ENCODE peak calls at places on chromosome 14, in ten cellular contexts. O is stromal cell of bone marrow, H is GM19239, G is NCI-H1417, Y is upper lobe of right lung, T is caudate nucleus, F is GM13976, U is right lobe of liver, S is cardiac muscle cell, L is GM04503. A is an unnamed sample.
A peak's percentile ranks its signal among the peaks of the same experiment; 100 is the strongest.

GRCh38 chr14:39431416-39432178 is 636 bp downstream of the FBXO33 start:
- DNase-seq in O (no peak), T (peak; percentile 49), F (peak; percentile 48), H (no peak), L (no peak), Y (peak; percentile 80), U (peak; percentile 60), G (peak; percentile 79), S (peak; percentile 80), A (no peak)

GRCh38 chr14:94974422-94974821 is 182.9 kb downstream of the DICER1 start:
- DNase-seq in F (no peak), T (no peak), U (no peak), G (no peak), L (no peak), Y (no peak), O (no peak), H (no peak), S (no peak), A (no peak)

GRCh38 chr14:100773331-100774163 is 46.9 kb downstream of the DLK1 start:
- DNase-seq in T (no peak), L (no peak), H (no peak), G (no peak), F (no peak), O (no peak), S (no peak), U (no peak), Y (no peak), A (no peak)

GRCh38 chr14:31297701-31298344 is 90.2 kb upstream of the HECTD1 start:
- DNase-seq in S (no peak), Y (no peak), U (no peak), O (no peak), L (no peak), F (no peak), G (no peak), H (no peak), T (no peak), A (no peak)

GRCh38 chr14:23237772-23238594 is at the start of gene RNF212B:
- DNase-seq in H (peak; percentile 78), G (peak; percentile 86), F (peak; percentile 87), S (peak; percentile 92), L (peak; percentile 1), T (peak; percentile 36), U (peak; percentile 97), Y (peak; percentile 98), O (peak; percentile 63), A (peak; percentile 68)

GRCh38 chr14:26841361-26841760 is 243.5 kb upstream of the NOVA1 start:
- DNase-seq in S (no peak), H (no peak), T (no peak), F (no peak), U (no peak), G (no peak), Y (no peak), O (no peak), L (no peak), A (no peak)

GRCh38 chr14:102212845-102213244 is 73.1 kb downstream of the WDR20 start:
- DNase-seq in T (no peak), S (no peak), U (no peak), O (no peak), Y (peak; percentile 18), H (no peak), L (no peak), G (no peak), F (no peak), A (no peak)

GRCh38 chr14:95533391-95533821 is 1.4 kb upstream of the GLRX5 start:
- DNase-seq in U (no peak), S (no peak), F (no peak), O (peak; percentile 54), G (peak; percentile 74), L (no peak), T (no peak), H (no peak), Y (no peak), A (no peak)